ENCODE peak calls at places on chromosomes 3 and 15, in five cellular contexts. M is CD4-positive, alpha-beta memory T cell; W is aorta; R is colonic mucosa; E is right atrium auricular region. O is an unnamed sample. For H3K4me1, the result is how much of the 10 kb centered on the place peaks cover.

GRCh38 chr3:123066896-123067688 is at the start of gene PDIA5:
- DNase-seq in M (peak), W (peak), R (peak), E (peak), O (no peak)

GRCh38 chr3:82194870-82195269 is 433.4 kb upstream of the GBE1 start:
- DNase-seq in M (no peak), W (no peak), R (no peak), E (no peak), O (no peak)

GRCh38 chr3:197942956-197943556 is 6.9 kb upstream of the RPL35A start:
- DNase-seq in M (peak), W (no peak), R (no peak), E (no peak), O (no peak)

GRCh38 chr3:156693166-156693565 is 18.8 kb downstream of the TIPARP start:
- DNase-seq in M (no peak), W (no peak), R (no peak), E (no peak), O (no peak)

GRCh38 chr15:45903283-45903682 is 268.5 kb downstream of the SQOR start:
- DNase-seq in M (no peak), W (no peak), R (no peak), E (no peak), O (no peak)

GRCh38 chr3:10758304-10759037 is 57.6 kb upstream of the SLC6A11 start:
- DNase-seq in M (peak), W (peak), R (peak), E (no peak), O (no peak)

GRCh38 chr15:90553248-90553745 is 23.6 kb downstream of the CRTC3 start:
- DNase-seq in M (no peak), W (no peak), R (no peak), E (no peak), O (no peak)

GRCh38 chr15:40809051-40809450 is 1.8 kb upstream of the DNAJC17 start:
- DNase-seq in M (no peak), W (peak), R (no peak), E (no peak), O (no peak)

GRCh38 chr3:152960684-152961083 is 125.8 kb downstream of the P2RY1 start:
- DNase-seq in M (no peak), W (no peak), R (no peak), E (no peak), O (no peak)

GRCh38 chr15:70088887-70089691 is 8.6 kb downstream of the TLE3 start:
- DNase-seq in M (no peak), W (no peak), R (peak), E (no peak), O (no peak)
- H3K4me1 ChIP-seq in M (half or more), W (under half), R (under half), E (under half), O (half or more)

DNA sequence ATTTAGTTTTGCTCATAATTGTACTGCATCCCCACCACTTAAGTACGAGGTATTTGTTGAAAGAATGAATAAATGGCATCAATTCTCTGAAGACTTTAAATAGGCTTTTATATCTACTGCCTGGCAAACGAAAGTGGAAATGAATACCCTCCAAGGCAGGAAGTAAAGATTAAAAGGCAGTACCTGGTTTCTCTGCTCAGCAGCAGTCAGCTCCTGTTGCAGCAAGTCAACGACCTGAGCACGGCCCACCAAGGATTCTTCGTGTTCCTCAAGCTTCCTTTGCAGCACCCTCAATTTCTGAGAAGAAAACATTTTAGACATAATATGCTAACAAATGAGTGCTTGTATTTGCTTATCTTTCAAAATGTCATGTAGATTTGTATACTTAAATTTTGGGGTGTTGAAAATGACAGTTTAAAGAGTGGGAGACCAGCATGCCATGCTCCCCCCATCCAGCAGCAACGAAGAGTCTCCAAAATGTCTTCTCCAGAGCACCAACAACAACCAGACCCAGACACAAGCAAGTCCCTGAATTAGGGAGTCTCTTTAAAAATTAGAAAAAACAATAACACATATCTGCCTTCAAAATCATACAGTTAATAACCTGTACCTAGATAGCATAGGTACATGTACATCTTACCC is 31.2 kb downstream of the GOLGB1 start:
- DNase-seq in M (peak), W (no peak), R (no peak), E (no peak), O (no peak)
- H3K4me3 ChIP-seq in M (no peak), W (no peak), R (no peak), E (no peak), O (no peak)

GRCh38 chr15:41926184-41927056 is 32.6 kb upstream of the SPTBN5 start:
- DNase-seq in M (no peak), W (no peak), R (peak), E (no peak), O (no peak)

GRCh38 chr15:41922353-41922752 is 28.5 kb upstream of the SPTBN5 start:
- DNase-seq in M (no peak), W (no peak), R (peak), E (no peak), O (no peak)

GRCh38 chr15:41927516-41927915 is 33.7 kb upstream of the SPTBN5 start:
- DNase-seq in M (no peak), W (no peak), R (no peak), E (no peak), O (no peak)

GRCh38 chr15:41923424-41923999 is 29.7 kb upstream of the SPTBN5 start:
- DNase-seq in M (no peak), W (no peak), R (no peak), E (no peak), O (no peak)

DNA sequence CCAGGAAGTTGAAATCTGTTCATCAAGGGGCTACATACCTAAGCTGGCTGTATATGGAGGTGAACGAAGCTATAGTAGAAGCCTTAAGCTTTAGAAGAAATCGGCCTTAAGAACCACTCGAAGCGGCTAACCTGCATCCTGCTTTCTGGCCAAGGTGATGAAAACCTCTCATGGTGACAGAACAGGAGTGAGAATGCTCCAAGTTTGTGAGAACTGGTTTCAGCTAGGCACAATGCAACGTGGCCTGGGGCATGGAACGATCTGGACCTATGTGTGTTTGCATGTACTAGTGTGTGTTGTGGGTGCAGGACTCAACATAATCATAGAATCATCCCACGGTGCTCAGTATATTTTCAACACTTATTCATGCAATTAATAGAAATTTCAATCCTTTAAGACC is 31.4 kb upstream of the SPTBN5 start:
- DNase-seq in M (no peak), W (no peak), R (no peak), E (no peak), O (no peak)
- H3K4me1 ChIP-seq in M (under half), W (under half), R (under half), E (under half), O (under half)

GRCh38 chr3:128075516-128076464 is 23.6 kb downstream of the SEC61A1 start:
- DNase-seq in M (peak), W (peak), R (peak), E (peak), O (no peak)
- H3K4me3 ChIP-seq in M (peak), W (peak), R (peak), E (peak), O (peak)

DNA sequence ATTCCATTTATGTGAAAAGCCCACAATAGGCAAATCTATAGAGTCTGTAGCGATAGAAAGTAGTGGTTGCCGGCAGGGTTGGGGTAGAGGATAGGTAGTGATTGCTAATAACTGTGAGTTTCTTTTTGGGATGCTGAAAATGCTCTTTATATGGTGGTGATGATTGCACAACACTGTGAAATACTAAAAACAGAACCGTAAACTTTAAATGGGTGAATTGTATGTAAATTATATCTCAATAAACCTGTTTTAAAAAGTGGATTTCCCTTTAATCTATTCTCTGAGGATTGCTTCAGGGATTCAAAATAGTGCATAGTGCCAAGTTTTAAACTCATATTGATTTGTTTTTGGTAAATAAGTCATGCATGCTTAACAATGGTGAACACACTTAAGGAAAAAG is 140.2 kb downstream of the LPP start:
- DNase-seq in M (no peak), W (no peak), R (no peak), E (no peak), O (no peak)
- H3K4me1 ChIP-seq in M (under half), W (under half), R (under half), E (under half), O (under half)

GRCh38 chr3:57109437-57110199 is 49.2 kb downstream of the SPATA12 start:
- DNase-seq in M (no peak), W (no peak), R (no peak), E (no peak), O (no peak)
- H3K4me3 ChIP-seq in M (no peak), W (no peak), R (no peak), E (no peak), O (no peak)

DNA sequence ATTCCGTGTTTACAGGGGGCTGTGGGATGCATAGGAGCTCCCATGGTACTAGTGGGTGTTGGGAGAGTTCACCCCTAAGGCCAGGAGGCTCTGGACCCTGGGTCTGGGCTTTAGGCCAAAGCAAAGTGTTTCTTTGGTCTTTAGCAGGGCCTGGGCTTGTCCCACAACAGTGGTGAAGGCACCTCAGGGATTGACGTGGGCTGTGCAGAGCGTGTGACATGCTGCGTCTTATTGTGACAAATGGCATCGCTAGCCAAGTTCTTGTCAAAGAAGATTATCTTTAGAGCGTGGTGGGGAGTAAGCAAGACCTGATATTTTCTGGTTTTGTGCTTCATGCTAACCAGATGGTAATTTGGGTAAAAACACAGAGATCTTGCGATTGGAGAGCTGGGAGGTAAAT is 170.1 kb downstream of the APBA2 start:
- DNase-seq in M (no peak), W (no peak), R (no peak), E (no peak), O (no peak)
- H3K4me1 ChIP-seq in M (under half), W (under half), R (under half), E (under half), O (under half)

DNA sequence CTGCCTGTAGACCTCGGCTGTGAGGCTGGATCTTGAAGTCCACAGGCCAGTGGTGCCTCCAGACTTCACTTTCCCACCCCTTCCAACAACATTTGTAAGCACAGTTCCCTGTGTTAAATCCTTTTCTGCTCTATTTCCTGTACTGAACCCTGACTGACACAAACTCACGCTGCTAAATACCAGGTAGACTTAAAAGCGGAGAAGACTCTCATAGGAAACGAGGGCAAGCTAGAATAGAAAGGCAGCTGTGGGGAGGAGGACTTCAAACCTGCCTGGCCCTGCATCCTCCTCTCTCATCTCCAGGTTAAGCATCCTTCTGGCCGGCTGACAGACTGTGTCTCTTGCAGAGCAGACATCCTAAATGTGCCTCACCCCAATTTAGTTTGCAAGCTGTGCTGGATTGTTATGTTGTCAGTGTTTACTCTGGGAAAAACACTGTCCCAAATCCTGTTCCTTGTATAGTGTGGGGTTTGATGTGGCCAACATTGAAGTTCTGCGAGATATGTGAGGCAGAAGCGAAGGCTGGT is 58.5 kb upstream of the LARS2 start:
- DNase-seq in M (no peak), W (no peak), R (no peak), E (no peak), O (no peak)
- H3K4me3 ChIP-seq in M (no peak), W (no peak), R (no peak), E (no peak), O (no peak)

DNA sequence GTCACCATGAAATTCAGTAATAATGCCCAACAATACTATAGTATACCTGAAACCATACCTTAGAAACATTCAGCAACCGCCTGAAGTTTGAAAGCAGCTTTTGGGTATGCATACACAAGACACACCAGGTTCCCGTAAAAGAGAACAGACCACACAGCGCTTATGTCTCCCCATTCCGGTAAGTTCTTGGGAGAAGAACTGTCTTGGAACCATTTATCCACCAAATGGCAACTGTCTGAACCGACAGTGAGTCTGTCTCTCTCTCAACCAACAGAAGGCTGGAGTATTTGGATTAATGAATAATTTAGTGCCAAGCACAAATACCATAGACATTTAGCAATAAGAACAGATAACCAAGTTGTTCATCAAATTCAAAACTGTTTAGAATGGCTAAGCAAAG is 7.6 kb downstream of the RGMA start:
- DNase-seq in M (no peak), W (no peak), R (no peak), E (no peak), O (no peak)
- H3K4me1 ChIP-seq in M (under half), W (under half), R (under half), E (under half), O (under half)

GRCh38 chr3:110711130-110711832 is 360.3 kb upstream of the NECTIN3 start:
- DNase-seq in M (no peak), W (no peak), R (no peak), E (no peak), O (no peak)
- H3K4me3 ChIP-seq in M (no peak), W (no peak), R (no peak), E (no peak), O (no peak)